ENCODE peak calls at places on chromosomes 4 and X, in six cellular contexts. X, H, D, W, C and E are unnamed samples.

GRCh38 chr4:3145251-3145908 is 70.9 kb downstream of the HTT start:
- DNase-seq in X (peak), H (no peak), D (no peak), W (no peak), C (no peak), E (no peak)

GRCh38 chr4:10584042-10584441 is 100.5 kb downstream of the CLNK start:
- DNase-seq in X (peak), H (no peak), D (no peak), W (peak), C (no peak), E (no peak)

GRCh38 chr4:183596056-183596757 is 62.8 kb downstream of the RWDD4 start:
- DNase-seq in X (no peak), H (no peak), D (no peak), W (no peak), C (no peak), E (no peak)

GRCh38 chrX:19909761-19910160 is 22.4 kb upstream of the SH3KBP1 start:
- DNase-seq in X (no peak), H (no peak), D (no peak), W (no peak), C (no peak), E (no peak)

GRCh38 chrX:10725071-10725470 is 104.7 kb upstream of the MID1 start:
- DNase-seq in X (peak), H (no peak), D (no peak), W (no peak), C (no peak), E (no peak)

GRCh38 chrX:2521927-2522386 is 21.2 kb upstream of the DHRSX start:
- DNase-seq in X (no peak), H (peak), D (no peak), W (no peak), C (no peak), E (no peak)

GRCh38 chr4:67911638-67912037 is 27.8 kb upstream of the TMPRSS11D start:
- DNase-seq in X (no peak), H (no peak), D (no peak), W (no peak), C (no peak), E (no peak)

GRCh38 chrX:22430701-22431100 is 158.0 kb downstream of the CBLL2 start:
- DNase-seq in X (no peak), H (no peak), D (no peak), W (no peak), C (no peak), E (no peak)

GRCh38 chr4:98193459-98194105 is 50.3 kb upstream of the STPG2 start:
- DNase-seq in X (no peak), H (no peak), D (no peak), W (no peak), C (no peak), E (no peak)

GRCh38 chr4:94406668-94407437 is 44.9 kb upstream of the PDLIM5 start:
- DNase-seq in X (peak), H (no peak), D (peak), W (peak), C (peak), E (peak)
- TF ChIP-seq POLR2AphosphoS5 in X (no peak), H (no peak), D (no peak), W (no peak), C (no peak), E (no peak)

GRCh38 chr4:168711197-168712120 is 214.6 kb downstream of the PALLD start:
- DNase-seq in X (peak), H (no peak), D (no peak), W (no peak), C (no peak), E (peak)
- TF ChIP-seq POLR2AphosphoS5 in X (no peak), H (no peak), D (no peak), W (no peak), C (no peak), E (peak)

DNA sequence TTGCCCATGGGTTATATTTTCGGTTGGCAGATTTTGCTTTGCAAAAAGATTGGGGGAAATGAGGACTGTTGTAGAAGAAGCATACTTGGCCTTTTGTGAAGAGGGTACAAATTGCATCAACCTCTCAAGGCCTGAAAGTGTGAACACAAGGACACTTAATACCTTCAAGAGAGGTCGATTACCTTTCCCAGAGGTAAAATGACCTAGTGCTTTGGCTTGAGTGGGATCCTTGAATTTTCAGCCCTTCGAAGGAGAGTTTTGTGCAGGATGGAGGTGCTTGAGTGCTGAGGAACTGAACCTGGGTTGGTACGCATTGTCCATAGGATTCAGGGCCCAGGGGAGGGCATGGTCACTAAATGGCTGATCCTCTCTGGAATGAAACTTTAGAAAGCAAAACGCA is 27.6 kb upstream of the NKAP start:
- DNase-seq in X (no peak), H (no peak), D (no peak), W (no peak), C (no peak), E (no peak)
- TF ChIP-seq POLR2AphosphoS5 in X (no peak), H (no peak), D (no peak), W (no peak), C (no peak), E (no peak)

DNA sequence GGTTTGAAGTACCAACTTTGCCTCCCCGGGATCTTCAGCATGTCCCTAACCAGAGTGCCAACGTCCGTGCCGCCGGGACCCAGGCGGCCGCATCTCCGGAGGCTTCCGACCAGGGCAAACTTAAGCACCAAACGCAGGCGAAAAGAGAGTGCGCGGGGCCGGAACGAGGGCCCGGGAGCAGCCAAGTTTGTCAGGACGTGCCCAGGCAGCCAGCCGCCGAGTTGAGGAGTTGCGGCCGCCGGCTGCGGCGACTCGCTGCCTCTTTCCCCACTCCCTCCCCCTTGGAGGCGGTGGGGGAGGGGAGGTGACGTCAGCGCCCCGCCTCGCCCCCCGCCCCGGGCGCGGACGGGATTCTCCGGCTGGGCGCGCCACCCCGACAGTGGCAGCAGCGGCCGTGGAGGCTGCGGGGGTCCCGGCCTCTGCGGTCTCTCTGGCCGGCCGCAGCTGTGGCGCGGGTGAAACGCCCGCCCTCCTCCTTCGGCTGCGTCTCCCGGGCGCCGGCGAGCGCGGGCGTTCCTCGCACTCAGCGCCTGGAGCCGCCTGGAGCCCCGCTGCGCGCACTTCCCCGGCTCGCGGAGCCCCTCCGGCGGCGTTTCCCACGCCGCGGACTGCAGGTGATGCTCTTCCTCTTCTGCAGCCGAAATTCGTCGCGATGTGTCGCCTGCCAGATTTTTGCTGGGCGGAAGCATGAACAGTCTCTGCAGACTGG is 2.9 kb upstream of the FAT1 start:
- DNase-seq in X (peak), H (no peak), D (no peak), W (peak), C (peak), E (peak)
- TF ChIP-seq POLR2AphosphoS5 in X (no peak), H (peak), D (peak), W (peak), C (peak), E (peak)

DNA sequence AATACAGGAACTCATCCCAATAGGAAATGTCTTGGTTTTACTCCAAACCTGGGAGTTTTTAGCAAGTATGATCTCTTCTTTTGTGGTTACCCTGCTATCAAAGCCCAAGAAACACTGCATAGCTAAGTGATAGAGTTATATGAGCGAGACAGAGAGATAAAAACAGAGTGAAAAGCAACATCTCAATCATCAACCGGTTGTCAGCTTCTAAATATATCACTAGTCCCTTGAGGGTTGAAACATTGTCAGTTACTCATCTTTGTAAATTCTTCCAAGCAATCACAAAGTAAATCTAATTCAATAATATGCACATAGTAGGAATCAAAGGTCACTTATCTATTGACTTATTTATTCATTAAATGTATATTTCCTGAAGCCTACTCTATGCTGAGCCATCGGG is 483.9 kb downstream of the IDS start:
- DNase-seq in X (no peak), H (no peak), D (no peak), W (no peak), C (no peak), E (no peak)
- TF ChIP-seq POLR2AphosphoS5 in X (no peak), H (no peak), D (no peak), W (no peak), C (no peak), E (no peak)

DNA sequence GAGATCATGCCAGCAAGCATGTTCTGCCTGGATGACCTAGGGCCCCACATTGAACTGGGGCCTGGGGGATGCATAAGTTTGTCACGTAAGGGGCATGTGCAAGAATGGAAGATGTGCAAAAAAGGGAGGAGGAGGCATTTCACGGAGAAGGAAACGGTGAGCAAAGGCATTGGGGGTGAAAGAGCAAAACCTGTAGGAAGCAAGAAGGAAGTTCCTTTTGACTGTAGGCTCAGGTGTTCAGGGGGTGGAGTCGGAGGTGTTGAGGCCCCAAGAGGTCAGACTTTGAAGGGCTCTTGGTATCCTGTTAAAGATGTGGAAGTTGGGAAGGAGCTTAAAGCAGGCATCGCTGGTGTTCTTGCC is 625 bp upstream of the SCARB2 start:
- DNase-seq in X (no peak), H (no peak), D (no peak), W (peak), C (no peak), E (no peak)
- TF ChIP-seq POLR2AphosphoS5 in X (no peak), H (no peak), D (no peak), W (no peak), C (no peak), E (no peak)

GRCh38 chr4:122005064-122005755 is 53.4 kb upstream of the TRPC3 start:
- DNase-seq in X (no peak), H (no peak), D (no peak), W (no peak), C (no peak), E (no peak)
- TF ChIP-seq POLR2AphosphoS5 in X (no peak), H (no peak), D (no peak), W (no peak), C (no peak), E (no peak)

GRCh38 chr4:41359836-41360213 is 103.1 kb downstream of the UCHL1 start:
- DNase-seq in X (no peak), H (no peak), D (no peak), W (no peak), C (no peak), E (no peak)

GRCh38 chr4:41359069-41359769 is 102.5 kb downstream of the UCHL1 start:
- DNase-seq in X (no peak), H (peak), D (no peak), W (no peak), C (peak), E (no peak)

GRCh38 chr4:41360214-41360910 is 103.6 kb downstream of the UCHL1 start:
- DNase-seq in X (peak), H (peak), D (no peak), W (peak), C (peak), E (peak)

GRCh38 chr4:41360911-41361830 is 104.4 kb downstream of the UCHL1 start:
- DNase-seq in X (peak), H (peak), D (no peak), W (peak), C (peak), E (peak)

GRCh38 chr4:41358626-41359025 is 101.9 kb downstream of the UCHL1 start:
- DNase-seq in X (no peak), H (peak), D (no peak), W (no peak), C (no peak), E (no peak)
- TF ChIP-seq POLR2AphosphoS5 in X (no peak), H (no peak), D (no peak), W (no peak), C (no peak), E (no peak)